ENCODE peak calls at places on chromosome 16, in ten cellular contexts. E is ascending aorta; K is aorta; G is prostate gland; V is CD8-positive, alpha-beta memory T cell; N is pancreas; Y is CD8-positive, alpha-beta T cell; L is PC-9; R is neural progenitor cell; M is effector memory CD4-positive, alpha-beta T cell. H is an unnamed sample.

GRCh38 chr16:86573215-86573614 is 5.1 kb upstream of the FOXL1 start:
- DNase-seq in E (no peak), K (no peak), G (no peak), V (no peak), N (no peak), Y (no peak), L (no peak), R (no peak), M (no peak), H (no peak)

GRCh38 chr16:48317614-48318013 is 67.6 kb downstream of the SIAH1 start:
- DNase-seq in E (no peak), K (no peak), G (no peak), V (no peak), N (no peak), Y (no peak), L (no peak), R (no peak), M (no peak), H (no peak)

GRCh38 chr16:13146829-13147228 is 245.4 kb downstream of the SHISA9 start:
- DNase-seq in E (no peak), K (no peak), G (no peak), V (no peak), N (no peak), Y (no peak), L (no peak), R (no peak), M (no peak), H (no peak)

GRCh38 chr16:83744521-83744981 is 63.2 kb upstream of the HSBP1 start:
- DNase-seq in E (peak; percentile 69), K (peak; percentile 77), G (no peak), V (no peak), N (no peak), Y (no peak), L (peak; percentile 65), R (no peak), M (no peak), H (no peak)

GRCh38 chr16:75065149-75065807 is 51.3 kb downstream of the LDHD start:
- DNase-seq in E (no peak), K (no peak), G (peak; percentile 32), V (peak; percentile 56), N (no peak), Y (peak; percentile 46), L (peak; percentile 94), R (no peak), M (no peak), H (peak; percentile 37)

GRCh38 chr16:12907670-12908233 is 6.4 kb downstream of the SHISA9 start:
- DNase-seq in E (no peak), K (no peak), G (no peak), V (no peak), N (no peak), Y (no peak), L (no peak), R (peak; percentile 58), M (no peak), H (no peak)

GRCh38 chr16:31467151-31467550 is 4.8 kb upstream of the TGFB1I1 start:
- DNase-seq in E (no peak), K (peak; percentile 29), G (no peak), V (no peak), N (no peak), Y (no peak), L (no peak), R (no peak), M (no peak), H (peak; percentile 41)

GRCh38 chr16:2712546-2712945 is 7.5 kb downstream of the PRSS27 start:
- DNase-seq in E (no peak), K (no peak), G (no peak), V (no peak), N (no peak), Y (no peak), L (no peak), R (no peak), M (no peak), H (no peak)

GRCh38 chr16:11207646-11208045 is 48.4 kb downstream of the SOCS1 start:
- DNase-seq in E (no peak), K (no peak), G (no peak), V (no peak), N (no peak), Y (no peak), L (no peak), R (no peak), M (no peak), H (no peak)

GRCh38 chr16:3810818-3811217 is 69.7 kb downstream of the CREBBP start:
- DNase-seq in E (no peak), K (no peak), G (no peak), V (no peak), N (no peak), Y (no peak), L (no peak), R (no peak), M (no peak), H (no peak)

GRCh38 chr16:6884002-6884401 is 448.6 kb upstream of the RBFOX1 start:
- DNase-seq in E (no peak), K (no peak), G (no peak), V (no peak), N (no peak), Y (no peak), L (no peak), R (peak; percentile 49), M (no peak), H (no peak)

DNA sequence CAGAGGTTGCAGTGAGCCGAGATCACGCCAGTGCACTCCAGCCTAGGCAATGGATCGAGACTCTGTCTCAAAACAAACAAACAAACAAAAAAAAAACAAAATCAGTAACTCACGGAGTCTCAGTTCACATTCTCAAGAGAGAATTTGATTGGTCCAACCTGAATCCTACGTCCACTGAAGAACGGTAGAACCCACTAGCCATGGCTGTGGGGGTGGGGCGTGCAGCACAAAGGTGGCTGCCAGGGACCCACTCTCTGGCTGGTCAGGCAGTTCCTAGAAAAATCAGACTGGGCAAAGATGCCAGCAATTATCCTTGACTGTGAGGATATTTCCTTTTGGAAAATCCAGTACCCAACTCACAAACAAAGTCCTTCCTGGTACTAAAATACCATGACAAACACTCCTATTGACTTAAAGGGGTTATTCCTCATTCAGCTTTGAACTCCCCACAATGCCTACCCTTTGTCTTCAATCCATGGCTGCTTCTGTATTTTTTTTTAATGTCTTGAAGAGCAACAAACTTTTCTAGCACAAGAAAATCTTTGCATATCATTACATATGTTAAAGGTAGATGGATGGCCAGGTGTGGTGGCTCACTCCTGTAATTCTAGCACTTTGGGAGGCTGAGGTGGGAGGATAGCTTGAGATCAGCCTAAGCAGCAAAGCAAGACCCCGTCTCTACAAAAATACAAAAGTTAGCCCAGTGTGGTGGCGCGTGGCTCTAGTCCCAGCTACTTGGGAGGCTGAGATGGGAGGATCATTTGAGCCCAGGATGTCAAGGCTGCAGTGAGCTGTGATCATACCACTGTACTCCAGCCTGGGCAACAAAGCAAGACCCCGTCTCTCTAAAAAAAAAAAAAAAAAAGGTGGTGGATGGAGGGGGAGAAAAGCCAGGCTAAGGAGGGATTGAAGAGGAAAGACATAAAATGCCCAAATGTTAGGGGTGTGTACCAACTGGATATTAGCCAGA is 3.8 kb upstream of the POLR3E start:
- DNase-seq in E (no peak), K (no peak), G (no peak), V (no peak), N (no peak), Y (no peak), L (no peak), R (no peak), M (no peak), H (no peak)
- H3K27ac ChIP-seq in E (no peak overlapping the region), K (no peak overlapping the region), G (no peak overlapping the region), V (no peak overlapping the region), N (no peak overlapping the region), Y (no peak overlapping the region), L (no peak overlapping the region), R (no peak overlapping the region), M (no peak overlapping the region), H (no peak overlapping the region)

GRCh38 chr16:88640039-88640495 is 1.7 kb downstream of the IL17C start:
- DNase-seq in E (no peak), K (no peak), G (no peak), V (no peak), N (no peak), Y (no peak), L (no peak), R (no peak), M (no peak), H (no peak)
- H3K27ac ChIP-seq in E (no peak overlapping the region), K (no peak overlapping the region), G (no peak overlapping the region), V (no peak overlapping the region), N (no peak overlapping the region), Y (no peak overlapping the region), L (no peak overlapping the region), R (no peak overlapping the region), M (no peak overlapping the region), H (no peak overlapping the region)

GRCh38 chr16:58026139-58026704 is 668 bp downstream of the MMP15 start:
- DNase-seq in E (no peak), K (no peak), G (peak; percentile 25), V (no peak), N (peak; percentile 77), Y (no peak), L (no peak), R (peak; percentile 65), M (no peak), H (no peak)

GRCh38 chr16:58028541-58029070 is 3.1 kb downstream of the MMP15 start:
- DNase-seq in E (no peak), K (no peak), G (no peak), V (no peak), N (peak; percentile 48), Y (no peak), L (no peak), R (no peak), M (no peak), H (no peak)

GRCh38 chr16:58026705-58027340 is 1.3 kb downstream of the MMP15 start:
- DNase-seq in E (no peak), K (no peak), G (no peak), V (no peak), N (peak; percentile 58), Y (no peak), L (no peak), R (peak; percentile 66), M (no peak), H (no peak)

GRCh38 chr16:58028168-58028455 is 2.6 kb downstream of the MMP15 start:
- DNase-seq in E (no peak), K (no peak), G (no peak), V (no peak), N (no peak), Y (no peak), L (no peak), R (no peak), M (no peak), H (no peak)

GRCh38 chr16:58027341-58028167 is 2.0 kb downstream of the MMP15 start:
- DNase-seq in E (no peak), K (no peak), G (no peak), V (no peak), N (peak; percentile 66), Y (no peak), L (peak; percentile 60), R (peak; percentile 87), M (no peak), H (no peak)
- H3K27ac ChIP-seq in E (no peak overlapping the region), K (no peak overlapping the region), G (peak overlapping the region; percentile 2), V (no peak overlapping the region), N (peak overlapping the region; percentile 82), Y (no peak overlapping the region), L (no peak overlapping the region), R (no peak overlapping the region), M (no peak overlapping the region), H (no peak overlapping the region)

DNA sequence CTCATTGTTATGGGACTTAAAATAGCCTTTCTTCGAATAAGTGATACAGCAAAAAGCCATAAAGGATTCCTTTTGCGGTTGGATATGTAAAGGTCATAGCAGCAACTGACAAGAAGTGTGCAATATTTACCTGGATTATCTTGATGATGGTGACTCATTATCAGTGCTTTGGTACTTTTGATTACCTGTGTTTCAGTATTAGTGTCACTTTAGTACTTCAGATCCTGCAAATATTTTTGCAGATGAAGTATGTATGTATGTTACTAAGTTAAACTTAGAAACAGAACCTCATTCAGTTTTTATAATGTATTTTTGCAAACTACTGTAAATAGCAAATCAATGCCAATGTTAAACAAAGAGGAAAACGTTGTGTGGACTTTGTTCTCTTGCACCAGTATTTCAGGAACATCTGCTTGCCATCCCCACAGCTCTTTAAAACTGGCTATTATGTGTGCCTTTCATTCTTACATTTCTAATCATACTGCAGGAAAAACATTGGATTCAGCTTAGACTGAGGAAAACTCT is 10.5 kb downstream of the CNEP1R1 start:
- DNase-seq in E (no peak), K (no peak), G (no peak), V (no peak), N (no peak), Y (no peak), L (no peak), R (no peak), M (no peak), H (no peak)
- H3K27ac ChIP-seq in E (no peak overlapping the region), K (no peak overlapping the region), G (no peak overlapping the region), V (no peak overlapping the region), N (no peak overlapping the region), Y (no peak overlapping the region), L (no peak overlapping the region), R (no peak overlapping the region), M (no peak overlapping the region), H (no peak overlapping the region)

H was measured in naive thymus-derived CD4-positive, alpha-beta T cell.